ENCODE peak calls at places on chromosomes 6 and 20, in eight cellular contexts. One of them, this sample, is unnamed.

GRCh38 chr20:61662226-61662945 is 403.3 kb downstream of the TAF4 start:
- ATAC-seq in activated T-cell treated with anti-CD3 and anti-CD28 coated beads, Interleukin-2, amount 50 U/mL, for 72 hours: no peak
- ATAC-seq in left lung: no peak
- ATAC-seq in left cardiac atrium: no peak
- ATAC-seq in SK-N-SH treated with all-trans-retinoic acid at 6 μM for 48 hours: no peak
- ATAC-seq in T-cell: no peak
- ATAC-seq in lower lobe of right lung: no peak
- ATAC-seq in K562: peak; percentile 86
- ATAC-seq in this sample: no peak

GRCh38 chr6:20403766-20404640 is 2.3 kb downstream of the E2F3 start:
- ATAC-seq in activated T-cell treated with anti-CD3 and anti-CD28 coated beads, Interleukin-2, amount 50 U/mL, for 72 hours: peak; percentile 25
- ATAC-seq in left lung: no peak
- ATAC-seq in left cardiac atrium: no peak
- ATAC-seq in SK-N-SH treated with all-trans-retinoic acid at 6 μM for 48 hours: peak; percentile 0
- ATAC-seq in T-cell: peak; percentile 9
- ATAC-seq in lower lobe of right lung: no peak
- ATAC-seq in K562: peak; percentile 10
- ATAC-seq in this sample: no peak

GRCh38 chr6:41334482-41335023 is 855 bp upstream of the NCR2 start:
- ATAC-seq in activated T-cell treated with anti-CD3 and anti-CD28 coated beads, Interleukin-2, amount 50 U/mL, for 72 hours: no peak
- ATAC-seq in left lung: no peak
- ATAC-seq in left cardiac atrium: no peak
- ATAC-seq in SK-N-SH treated with all-trans-retinoic acid at 6 μM for 48 hours: no peak
- ATAC-seq in T-cell: no peak
- ATAC-seq in lower lobe of right lung: no peak
- ATAC-seq in K562: peak; percentile 88
- ATAC-seq in this sample: no peak

GRCh38 chr6:109002882-109003281 is 91.8 kb downstream of the SESN1 start:
- ATAC-seq in activated T-cell treated with anti-CD3 and anti-CD28 coated beads, Interleukin-2, amount 50 U/mL, for 72 hours: no peak
- ATAC-seq in left lung: peak; percentile 11
- ATAC-seq in left cardiac atrium: no peak
- ATAC-seq in SK-N-SH treated with all-trans-retinoic acid at 6 μM for 48 hours: no peak
- ATAC-seq in T-cell: no peak
- ATAC-seq in lower lobe of right lung: no peak
- ATAC-seq in K562: no peak
- ATAC-seq in this sample: no peak

GRCh38 chr6:3518356-3518841 is 61.5 kb upstream of the SLC22A23 start:
- ATAC-seq in activated T-cell treated with anti-CD3 and anti-CD28 coated beads, Interleukin-2, amount 50 U/mL, for 72 hours: no peak
- ATAC-seq in left lung: peak; percentile 60
- ATAC-seq in left cardiac atrium: no peak
- ATAC-seq in SK-N-SH treated with all-trans-retinoic acid at 6 μM for 48 hours: peak; percentile 82
- ATAC-seq in T-cell: no peak
- ATAC-seq in lower lobe of right lung: peak; percentile 40
- ATAC-seq in K562: no peak
- ATAC-seq in this sample: peak; percentile 87

GRCh38 chr20:18596270-18596669 is 8.4 kb downstream of the DTD1 start:
- ATAC-seq in activated T-cell treated with anti-CD3 and anti-CD28 coated beads, Interleukin-2, amount 50 U/mL, for 72 hours: no peak
- ATAC-seq in left lung: no peak
- ATAC-seq in left cardiac atrium: no peak
- ATAC-seq in SK-N-SH treated with all-trans-retinoic acid at 6 μM for 48 hours: no peak
- ATAC-seq in T-cell: no peak
- ATAC-seq in lower lobe of right lung: no peak
- ATAC-seq in K562: no peak
- ATAC-seq in this sample: no peak

GRCh38 chr6:44253307-44254101 is 3.8 kb downstream of the SLC35B2 start:
- ATAC-seq in activated T-cell treated with anti-CD3 and anti-CD28 coated beads, Interleukin-2, amount 50 U/mL, for 72 hours: no peak
- ATAC-seq in left lung: no peak
- ATAC-seq in left cardiac atrium: no peak
- ATAC-seq in SK-N-SH treated with all-trans-retinoic acid at 6 μM for 48 hours: peak; percentile 9
- ATAC-seq in T-cell: no peak
- ATAC-seq in lower lobe of right lung: no peak
- ATAC-seq in K562: peak; percentile 54
- ATAC-seq in this sample: no peak

GRCh38 chr6:37960139-37960935 is 140.8 kb downstream of the ZFAND3 start:
- ATAC-seq in activated T-cell treated with anti-CD3 and anti-CD28 coated beads, Interleukin-2, amount 50 U/mL, for 72 hours: peak; percentile 27
- ATAC-seq in left lung: no peak
- ATAC-seq in left cardiac atrium: no peak
- ATAC-seq in SK-N-SH treated with all-trans-retinoic acid at 6 μM for 48 hours: no peak
- ATAC-seq in T-cell: no peak
- ATAC-seq in lower lobe of right lung: no peak
- ATAC-seq in K562: no peak
- ATAC-seq in this sample: no peak

GRCh38 chr6:151370509-151371078 is 20.8 kb downstream of the ZBTB2 start:
- ATAC-seq in activated T-cell treated with anti-CD3 and anti-CD28 coated beads, Interleukin-2, amount 50 U/mL, for 72 hours: no peak
- ATAC-seq in left lung: no peak
- ATAC-seq in left cardiac atrium: no peak
- ATAC-seq in SK-N-SH treated with all-trans-retinoic acid at 6 μM for 48 hours: peak; percentile 83
- ATAC-seq in T-cell: no peak
- ATAC-seq in lower lobe of right lung: no peak
- ATAC-seq in K562: no peak
- ATAC-seq in this sample: no peak

GRCh38 chr6:43761666-43762409 is 8.2 kb upstream of the VEGFA start:
- ATAC-seq in activated T-cell treated with anti-CD3 and anti-CD28 coated beads, Interleukin-2, amount 50 U/mL, for 72 hours: no peak
- ATAC-seq in left lung: no peak
- ATAC-seq in left cardiac atrium: no peak
- ATAC-seq in SK-N-SH treated with all-trans-retinoic acid at 6 μM for 48 hours: no peak
- ATAC-seq in T-cell: no peak
- ATAC-seq in lower lobe of right lung: no peak
- ATAC-seq in K562: no peak
- ATAC-seq in this sample: no peak

GRCh38 chr6:36358235-36358915 is 21.7 kb upstream of the BNIP5 start:
- ATAC-seq in activated T-cell treated with anti-CD3 and anti-CD28 coated beads, Interleukin-2, amount 50 U/mL, for 72 hours: no peak
- ATAC-seq in left lung: peak; percentile 60
- ATAC-seq in left cardiac atrium: peak; percentile 53
- ATAC-seq in SK-N-SH treated with all-trans-retinoic acid at 6 μM for 48 hours: no peak
- ATAC-seq in T-cell: no peak
- ATAC-seq in lower lobe of right lung: peak; percentile 60
- ATAC-seq in K562: peak; percentile 22
- ATAC-seq in this sample: no peak

GRCh38 chr6:133326584-133326983 is 85.4 kb downstream of the EYA4 start:
- ATAC-seq in activated T-cell treated with anti-CD3 and anti-CD28 coated beads, Interleukin-2, amount 50 U/mL, for 72 hours: no peak
- ATAC-seq in left lung: no peak
- ATAC-seq in left cardiac atrium: no peak
- ATAC-seq in SK-N-SH treated with all-trans-retinoic acid at 6 μM for 48 hours: no peak
- ATAC-seq in T-cell: no peak
- ATAC-seq in lower lobe of right lung: peak; percentile 12
- ATAC-seq in K562: no peak
- ATAC-seq in this sample: no peak

GRCh38 chr6:2756245-2756644 is 5.5 kb upstream of the MYLK4 start:
- ATAC-seq in activated T-cell treated with anti-CD3 and anti-CD28 coated beads, Interleukin-2, amount 50 U/mL, for 72 hours: no peak
- ATAC-seq in left lung: no peak
- ATAC-seq in left cardiac atrium: no peak
- ATAC-seq in SK-N-SH treated with all-trans-retinoic acid at 6 μM for 48 hours: no peak
- ATAC-seq in T-cell: no peak
- ATAC-seq in lower lobe of right lung: no peak
- ATAC-seq in K562: no peak
- ATAC-seq in this sample: no peak

GRCh38 chr6:158205220-158205944 is 37.2 kb downstream of the GTF2H5 start:
- ATAC-seq in activated T-cell treated with anti-CD3 and anti-CD28 coated beads, Interleukin-2, amount 50 U/mL, for 72 hours: no peak
- ATAC-seq in left lung: peak; percentile 63
- ATAC-seq in left cardiac atrium: no peak
- ATAC-seq in SK-N-SH treated with all-trans-retinoic acid at 6 μM for 48 hours: peak; percentile 20
- ATAC-seq in T-cell: no peak
- ATAC-seq in lower lobe of right lung: peak; percentile 32
- ATAC-seq in K562: peak; percentile 85
- ATAC-seq in this sample: no peak

GRCh38 chr6:25801423-25801822 is 30.4 kb downstream of the SLC17A1 start:
- ATAC-seq in activated T-cell treated with anti-CD3 and anti-CD28 coated beads, Interleukin-2, amount 50 U/mL, for 72 hours: no peak
- ATAC-seq in left lung: no peak
- ATAC-seq in left cardiac atrium: no peak
- ATAC-seq in SK-N-SH treated with all-trans-retinoic acid at 6 μM for 48 hours: no peak
- ATAC-seq in T-cell: no peak
- ATAC-seq in lower lobe of right lung: no peak
- ATAC-seq in K562: no peak
- ATAC-seq in this sample: no peak

GRCh38 chr20:20079102-20079784 is 26.9 kb downstream of the CFAP61 start:
- ATAC-seq in activated T-cell treated with anti-CD3 and anti-CD28 coated beads, Interleukin-2, amount 50 U/mL, for 72 hours: no peak
- ATAC-seq in left lung: peak; percentile 68
- ATAC-seq in left cardiac atrium: no peak
- ATAC-seq in SK-N-SH treated with all-trans-retinoic acid at 6 μM for 48 hours: no peak
- ATAC-seq in T-cell: no peak
- ATAC-seq in lower lobe of right lung: no peak
- ATAC-seq in K562: no peak
- ATAC-seq in this sample: no peak

GRCh38 chr6:83047065-83047754 is 18.4 kb downstream of the UBE3D start:
- ATAC-seq in activated T-cell treated with anti-CD3 and anti-CD28 coated beads, Interleukin-2, amount 50 U/mL, for 72 hours: no peak
- ATAC-seq in left lung: no peak
- ATAC-seq in left cardiac atrium: no peak
- ATAC-seq in SK-N-SH treated with all-trans-retinoic acid at 6 μM for 48 hours: no peak
- ATAC-seq in T-cell: no peak
- ATAC-seq in lower lobe of right lung: no peak
- ATAC-seq in K562: no peak
- ATAC-seq in this sample: no peak

GRCh38 chr6:142914371-142914770 is 30.6 kb downstream of the HIVEP2 start:
- ATAC-seq in activated T-cell treated with anti-CD3 and anti-CD28 coated beads, Interleukin-2, amount 50 U/mL, for 72 hours: no peak
- ATAC-seq in left lung: no peak
- ATAC-seq in left cardiac atrium: no peak
- ATAC-seq in SK-N-SH treated with all-trans-retinoic acid at 6 μM for 48 hours: no peak
- ATAC-seq in T-cell: no peak
- ATAC-seq in lower lobe of right lung: no peak
- ATAC-seq in K562: no peak
- ATAC-seq in this sample: no peak

GRCh38 chr6:105226598-105227291 is 46.9 kb upstream of the POPDC3 start:
- ATAC-seq in activated T-cell treated with anti-CD3 and anti-CD28 coated beads, Interleukin-2, amount 50 U/mL, for 72 hours: no peak
- ATAC-seq in left lung: no peak
- ATAC-seq in left cardiac atrium: peak; percentile 85
- ATAC-seq in SK-N-SH treated with all-trans-retinoic acid at 6 μM for 48 hours: peak; percentile 96
- ATAC-seq in T-cell: no peak
- ATAC-seq in lower lobe of right lung: no peak
- ATAC-seq in K562: no peak
- ATAC-seq in this sample: no peak